ENCODE peak calls at places on chromosomes 3 and 15, in nine cellular contexts. One of them, this sample, is unnamed.

GRCh38 chr3:188491276-188491687 is 337.3 kb downstream of the LPP start:
- DNase-seq in brain microvascular endothelial cell: peak; percentile 83
- DNase-seq in body of pancreas: no peak
- DNase-seq in HCT116: no peak
- DNase-seq in AG09319: no peak
- DNase-seq in tibial artery: no peak
- DNase-seq in uterus: no peak
- DNase-seq in CD8-positive, alpha-beta T cell: no peak
- DNase-seq in AG04450: no peak
- DNase-seq in this sample: no peak

GRCh38 chr3:72810063-72810462 is 38.2 kb downstream of the SHQ1 start:
- DNase-seq in body of pancreas: no peak
- DNase-seq in tibial artery: no peak
- DNase-seq in brain microvascular endothelial cell: no peak
- DNase-seq in uterus: no peak
- DNase-seq in HCT116: no peak
- DNase-seq in CD8-positive, alpha-beta T cell: no peak
- DNase-seq in AG04450: no peak
- DNase-seq in AG09319: no peak
- DNase-seq in this sample: no peak

GRCh38 chr3:21621396-21621695 is 129.7 kb downstream of the ZNF385D start:
- DNase-seq in brain microvascular endothelial cell: peak; percentile 43
- DNase-seq in AG09319: peak; percentile 11
- DNase-seq in CD8-positive, alpha-beta T cell: no peak
- DNase-seq in uterus: no peak
- DNase-seq in body of pancreas: no peak
- DNase-seq in HCT116: no peak
- DNase-seq in tibial artery: no peak
- DNase-seq in AG04450: peak; percentile 21
- DNase-seq in this sample: no peak

GRCh38 chr3:194598771-194599557 is 34.3 kb downstream of the TMEM44 start:
- DNase-seq in brain microvascular endothelial cell: peak; percentile 100
- DNase-seq in AG09319: no peak
- DNase-seq in tibial artery: no peak
- DNase-seq in HCT116: no peak
- DNase-seq in uterus: no peak
- DNase-seq in CD8-positive, alpha-beta T cell: no peak
- DNase-seq in AG04450: no peak
- DNase-seq in body of pancreas: no peak
- DNase-seq in this sample: no peak

GRCh38 chr3:24242012-24242698 is 252.5 kb downstream of the THRB start:
- DNase-seq in AG04450: no peak
- DNase-seq in HCT116: no peak
- DNase-seq in AG09319: peak; percentile 81
- DNase-seq in body of pancreas: peak; percentile 56
- DNase-seq in CD8-positive, alpha-beta T cell: no peak
- DNase-seq in brain microvascular endothelial cell: peak; percentile 61
- DNase-seq in tibial artery: no peak
- DNase-seq in uterus: no peak
- DNase-seq in this sample: no peak

GRCh38 chr15:90934949-90935751 is at the start of gene UNC45A:
- DNase-seq in uterus: peak; percentile 88
- DNase-seq in AG04450: peak; percentile 49
- DNase-seq in body of pancreas: peak; percentile 95
- DNase-seq in CD8-positive, alpha-beta T cell: peak; percentile 96
- DNase-seq in HCT116: peak; percentile 76
- DNase-seq in tibial artery: peak; percentile 91
- DNase-seq in brain microvascular endothelial cell: peak; percentile 68
- DNase-seq in AG09319: peak; percentile 38
- DNase-seq in this sample: peak; percentile 87

GRCh38 chr15:63500265-63501250 is 3.8 kb upstream of the USP3 start:
- DNase-seq in HCT116: no peak
- DNase-seq in CD8-positive, alpha-beta T cell: no peak
- DNase-seq in uterus: no peak
- DNase-seq in body of pancreas: peak; percentile 76
- DNase-seq in AG09319: no peak
- DNase-seq in AG04450: no peak
- DNase-seq in brain microvascular endothelial cell: no peak
- DNase-seq in tibial artery: no peak
- DNase-seq in this sample: no peak

GRCh38 chr3:18657858-18658820 is 233.0 kb upstream of the SATB1 start:
- DNase-seq in AG09319: no peak
- DNase-seq in HCT116: no peak
- DNase-seq in body of pancreas: peak; percentile 42
- DNase-seq in AG04450: no peak
- DNase-seq in CD8-positive, alpha-beta T cell: no peak
- DNase-seq in tibial artery: no peak
- DNase-seq in brain microvascular endothelial cell: no peak
- DNase-seq in uterus: no peak
- DNase-seq in this sample: no peak

GRCh38 chr15:39887832-39888231 is 32.2 kb downstream of the GPR176 start:
- DNase-seq in AG09319: peak; percentile 31
- DNase-seq in brain microvascular endothelial cell: peak; percentile 35
- DNase-seq in CD8-positive, alpha-beta T cell: no peak
- DNase-seq in AG04450: no peak
- DNase-seq in HCT116: peak; percentile 3
- DNase-seq in tibial artery: peak; percentile 41
- DNase-seq in uterus: no peak
- DNase-seq in body of pancreas: peak; percentile 44
- DNase-seq in this sample: no peak

GRCh38 chr3:125300416-125300815 is 74.7 kb downstream of the ZNF148 start:
- DNase-seq in body of pancreas: no peak
- DNase-seq in tibial artery: no peak
- DNase-seq in CD8-positive, alpha-beta T cell: no peak
- DNase-seq in AG09319: peak; percentile 30
- DNase-seq in HCT116: no peak
- DNase-seq in AG04450: peak; percentile 20
- DNase-seq in uterus: no peak
- DNase-seq in brain microvascular endothelial cell: no peak
- DNase-seq in this sample: no peak

GRCh38 chr3:134601539-134602439 is 49.0 kb downstream of the KY start:
- DNase-seq in uterus: no peak
- DNase-seq in AG09319: no peak
- DNase-seq in AG04450: peak; percentile 32
- DNase-seq in HCT116: no peak
- DNase-seq in tibial artery: no peak
- DNase-seq in CD8-positive, alpha-beta T cell: no peak
- DNase-seq in brain microvascular endothelial cell: peak; percentile 49
- DNase-seq in body of pancreas: peak; percentile 36
- DNase-seq in this sample: no peak

GRCh38 chr3:134602440-134602814 is 48.4 kb downstream of the KY start:
- DNase-seq in brain microvascular endothelial cell: no peak
- DNase-seq in CD8-positive, alpha-beta T cell: no peak
- DNase-seq in uterus: no peak
- DNase-seq in tibial artery: no peak
- DNase-seq in body of pancreas: no peak
- DNase-seq in AG09319: no peak
- DNase-seq in AG04450: no peak
- DNase-seq in HCT116: no peak
- DNase-seq in this sample: no peak

GRCh38 chr3:134605506-134605905 is 45.3 kb downstream of the KY start:
- DNase-seq in CD8-positive, alpha-beta T cell: no peak
- DNase-seq in brain microvascular endothelial cell: no peak
- DNase-seq in AG04450: no peak
- DNase-seq in AG09319: no peak
- DNase-seq in uterus: no peak
- DNase-seq in HCT116: no peak
- DNase-seq in tibial artery: no peak
- DNase-seq in body of pancreas: no peak
- DNase-seq in this sample: no peak

GRCh38 chr3:134603956-134604355 is 46.9 kb downstream of the KY start:
- DNase-seq in AG04450: no peak
- DNase-seq in uterus: no peak
- DNase-seq in CD8-positive, alpha-beta T cell: no peak
- DNase-seq in HCT116: no peak
- DNase-seq in brain microvascular endothelial cell: no peak
- DNase-seq in AG09319: no peak
- DNase-seq in tibial artery: no peak
- DNase-seq in body of pancreas: no peak
- DNase-seq in this sample: no peak

GRCh38 chr3:134603480-134603879 is 47.3 kb downstream of the KY start:
- DNase-seq in AG04450: no peak
- DNase-seq in tibial artery: no peak
- DNase-seq in AG09319: no peak
- DNase-seq in brain microvascular endothelial cell: no peak
- DNase-seq in CD8-positive, alpha-beta T cell: no peak
- DNase-seq in uterus: no peak
- DNase-seq in HCT116: no peak
- DNase-seq in body of pancreas: no peak
- DNase-seq in this sample: no peak
- TF ChIP-seq CTCF in AG04450: no peak
- TF ChIP-seq CTCF in tibial artery: no peak
- TF ChIP-seq CTCF in AG09319: no peak
- TF ChIP-seq CTCF in brain microvascular endothelial cell: no peak
- TF ChIP-seq CTCF in CD8-positive, alpha-beta T cell: no peak
- TF ChIP-seq CTCF in uterus: no peak
- TF ChIP-seq CTCF in HCT116: no peak
- TF ChIP-seq CTCF in body of pancreas: no peak
- TF ChIP-seq CTCF in this sample: no peak

DNA sequence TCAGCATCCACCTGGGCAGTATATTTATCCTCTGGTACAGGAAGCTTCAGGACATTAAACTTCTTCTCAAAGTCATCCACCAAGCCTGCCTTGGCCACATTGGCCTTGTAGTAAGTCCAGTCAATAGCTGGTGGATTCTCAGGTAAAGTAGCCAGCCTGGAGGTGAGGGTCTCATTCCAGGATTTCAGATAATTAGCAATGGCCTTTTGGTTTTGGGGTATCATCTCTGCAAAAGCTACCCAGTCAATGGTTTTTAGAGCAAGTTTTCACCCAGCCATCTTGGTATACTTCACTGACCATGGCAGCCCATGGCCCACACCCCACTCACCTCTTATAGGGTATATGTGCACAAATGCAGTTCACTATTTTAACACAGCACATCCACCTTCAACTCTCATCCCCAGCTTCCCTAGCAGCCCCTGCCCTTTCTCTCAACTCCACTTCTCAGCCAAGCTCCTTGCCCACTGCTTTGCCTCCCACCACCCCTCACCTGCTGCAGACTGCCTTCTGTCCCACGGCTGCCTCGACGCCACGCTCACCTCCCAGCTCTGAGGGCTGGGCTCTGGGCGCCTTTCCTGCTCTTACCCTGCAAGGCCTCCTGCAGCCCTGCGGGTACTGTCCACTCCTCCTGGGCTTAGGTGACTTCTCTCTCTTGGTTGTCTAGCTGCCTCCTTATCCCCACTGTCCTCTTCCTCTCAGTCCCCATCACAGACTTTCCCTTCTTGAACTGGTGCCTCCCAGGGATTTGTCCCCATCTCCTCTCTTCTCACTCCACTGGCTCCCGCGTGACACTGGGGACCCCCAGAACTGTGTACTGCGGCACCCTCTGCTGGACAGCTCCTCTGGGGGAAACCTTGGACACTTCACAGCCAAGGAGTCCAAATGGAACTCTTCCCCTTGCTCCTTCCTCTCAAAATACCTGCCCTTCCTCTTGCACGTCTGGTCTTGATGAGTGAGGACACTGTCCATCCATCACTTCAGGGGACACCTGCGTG is 1.7 kb upstream of the TGM5 start:
- DNase-seq in uterus: no peak
- DNase-seq in body of pancreas: no peak
- DNase-seq in tibial artery: no peak
- DNase-seq in AG04450: no peak
- DNase-seq in CD8-positive, alpha-beta T cell: no peak
- DNase-seq in brain microvascular endothelial cell: no peak
- DNase-seq in HCT116: no peak
- DNase-seq in AG09319: no peak
- DNase-seq in this sample: no peak
- TF ChIP-seq CTCF in uterus: no peak
- TF ChIP-seq CTCF in body of pancreas: no peak
- TF ChIP-seq CTCF in tibial artery: peak; percentile 17
- TF ChIP-seq CTCF in AG04450: peak; percentile 24
- TF ChIP-seq CTCF in CD8-positive, alpha-beta T cell: no peak
- TF ChIP-seq CTCF in brain microvascular endothelial cell: peak; percentile 81
- TF ChIP-seq CTCF in HCT116: peak; percentile 50
- TF ChIP-seq CTCF in AG09319: peak; percentile 38
- TF ChIP-seq CTCF in this sample: no peak

DNA sequence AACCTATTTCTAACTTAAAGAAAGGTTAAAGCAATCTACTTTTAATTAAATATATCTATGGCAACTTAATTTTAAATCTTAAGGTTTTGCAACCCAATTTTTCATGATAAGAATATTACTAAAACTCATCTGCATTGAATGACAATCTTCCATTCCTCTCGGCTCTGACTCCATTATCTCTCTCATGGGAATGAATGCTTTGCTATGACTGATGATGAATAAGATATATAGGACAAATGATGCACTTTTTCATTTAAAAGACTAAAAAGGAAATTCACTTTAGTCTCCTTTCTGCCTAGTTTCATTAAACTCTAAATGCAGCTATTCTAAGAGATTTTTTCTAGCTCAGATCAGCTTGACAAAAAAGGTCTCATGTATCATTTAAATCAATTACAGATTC is 68.7 kb downstream of the GBE1 start:
- DNase-seq in tibial artery: no peak
- DNase-seq in uterus: no peak
- DNase-seq in AG09319: no peak
- DNase-seq in HCT116: no peak
- DNase-seq in AG04450: no peak
- DNase-seq in CD8-positive, alpha-beta T cell: no peak
- DNase-seq in brain microvascular endothelial cell: no peak
- DNase-seq in body of pancreas: no peak
- DNase-seq in this sample: no peak
- TF ChIP-seq CTCF in tibial artery: no peak
- TF ChIP-seq CTCF in uterus: no peak
- TF ChIP-seq CTCF in AG09319: no peak
- TF ChIP-seq CTCF in HCT116: no peak
- TF ChIP-seq CTCF in AG04450: no peak
- TF ChIP-seq CTCF in CD8-positive, alpha-beta T cell: no peak
- TF ChIP-seq CTCF in brain microvascular endothelial cell: no peak
- TF ChIP-seq CTCF in body of pancreas: no peak
- TF ChIP-seq CTCF in this sample: no peak

GRCh38 chr15:74873756-74874424 is 725 bp upstream of the SCAMP2 start:
- DNase-seq in AG04450: no peak
- DNase-seq in tibial artery: no peak
- DNase-seq in brain microvascular endothelial cell: no peak
- DNase-seq in HCT116: no peak
- DNase-seq in AG09319: no peak
- DNase-seq in body of pancreas: peak; percentile 28
- DNase-seq in CD8-positive, alpha-beta T cell: no peak
- DNase-seq in uterus: peak; percentile 28
- DNase-seq in this sample: no peak
- TF ChIP-seq CTCF in AG04450: no peak
- TF ChIP-seq CTCF in tibial artery: no peak
- TF ChIP-seq CTCF in brain microvascular endothelial cell: no peak
- TF ChIP-seq CTCF in HCT116: no peak
- TF ChIP-seq CTCF in AG09319: no peak
- TF ChIP-seq CTCF in body of pancreas: no peak
- TF ChIP-seq CTCF in CD8-positive, alpha-beta T cell: no peak
- TF ChIP-seq CTCF in uterus: no peak
- TF ChIP-seq CTCF in this sample: no peak

GRCh38 chr15:84108725-84109124 is 126.8 kb upstream of the GOLGA6L4 start:
- DNase-seq in AG09319: no peak
- DNase-seq in body of pancreas: no peak
- DNase-seq in CD8-positive, alpha-beta T cell: no peak
- DNase-seq in tibial artery: no peak
- DNase-seq in uterus: no peak
- DNase-seq in brain microvascular endothelial cell: no peak
- DNase-seq in AG04450: no peak
- DNase-seq in HCT116: peak; percentile 27
- DNase-seq in this sample: no peak
- TF ChIP-seq CTCF in AG09319: no peak
- TF ChIP-seq CTCF in body of pancreas: no peak
- TF ChIP-seq CTCF in CD8-positive, alpha-beta T cell: no peak
- TF ChIP-seq CTCF in tibial artery: peak; percentile 16
- TF ChIP-seq CTCF in uterus: no peak
- TF ChIP-seq CTCF in brain microvascular endothelial cell: peak; percentile 46
- TF ChIP-seq CTCF in AG04450: peak; percentile 12
- TF ChIP-seq CTCF in HCT116: peak; percentile 53
- TF ChIP-seq CTCF in this sample: no peak